ENCODE peak calls at places on chromosomes 5 and 9, in eight cellular contexts. K is colonic mucosa, S is A549, P is spleen, J is gastrocnemius medialis, H is HCT116, E is pancreas, U is GM23248. X is an unnamed sample. For H3K4me1 and H3K9me3, the result is how much of the 10 kb centered on the place peaks cover.

GRCh38 chr9:133509179-133510083 is 15.3 kb downstream of the MYMK start:
- DNase-seq in K (peak), S (no peak), P (no peak), J (no peak), H (no peak), E (no peak), U (no peak), X (peak)

GRCh38 chr5:122421379-122422081 is 109.5 kb downstream of the SNCAIP start:
- DNase-seq in K (no peak), S (no peak), P (no peak), J (no peak), H (no peak), E (no peak), U (no peak), X (peak)

GRCh38 chr9:6428940-6429889 is 16.2 kb downstream of the UHRF2 start:
- DNase-seq in K (no peak), S (no peak), P (peak), J (no peak), H (no peak), E (no peak), U (no peak), X (peak)

GRCh38 chr9:2208991-2209390 is 193.8 kb downstream of the SMARCA2 start:
- DNase-seq in K (no peak), S (no peak), P (no peak), J (no peak), H (no peak), E (no peak), U (no peak), X (no peak)

GRCh38 chr9:99234618-99235017 is 12.5 kb downstream of the SEC61B start:
- DNase-seq in K (no peak), S (no peak), P (no peak), J (peak), H (no peak), E (no peak), U (no peak), X (no peak)

GRCh38 chr9:136626740-136627642 is 35.7 kb upstream of the EGFL7 start:
- DNase-seq in K (peak), S (peak), P (no peak), J (no peak), H (no peak), E (peak), U (peak), X (peak)

GRCh38 chr9:36948051-36948450 is 86.0 kb downstream of the PAX5 start:
- DNase-seq in K (no peak), S (no peak), P (no peak), J (no peak), H (no peak), E (no peak), U (no peak), X (no peak)

GRCh38 chr9:90642570-90643539 is at the start of gene DIRAS2:
- DNase-seq in K (peak), S (peak), P (peak), J (no peak), H (peak), E (peak), U (peak), X (peak)

GRCh38 chr5:172816887-172817418 is 17.1 kb upstream of the ERGIC1 start:
- DNase-seq in K (no peak), S (peak), P (no peak), J (no peak), H (no peak), E (no peak), U (peak), X (no peak)

GRCh38 chr5:20555034-20555433 is 567.0 kb upstream of the CDH18 start:
- DNase-seq in K (no peak), S (no peak), P (no peak), J (no peak), H (no peak), E (no peak), U (no peak), X (no peak)

GRCh38 chr9:37264539-37264938 is 144.2 kb downstream of the ZCCHC7 start:
- DNase-seq in K (no peak), S (no peak), P (no peak), J (no peak), H (no peak), E (no peak), U (no peak), X (no peak)

GRCh38 chr5:35857606-35858205 is 1.0 kb downstream of the IL7R start:
- DNase-seq in K (no peak), S (no peak), P (no peak), J (no peak), H (no peak), E (no peak), U (peak), X (no peak)

GRCh38 chr9:91833878-91834255 is 116.2 kb downstream of the ROR2 start:
- DNase-seq in K (no peak), S (no peak), P (peak), J (no peak), H (no peak), E (no peak), U (no peak), X (no peak)

GRCh38 chr9:131833906-131834305 is 94.0 kb upstream of the RAPGEF1 start:
- DNase-seq in K (no peak), S (no peak), P (no peak), J (no peak), H (no peak), E (no peak), U (no peak), X (no peak)

GRCh38 chr5:170536498-170536897 is 32.7 kb downstream of the KCNIP1 start:
- DNase-seq in K (no peak), S (no peak), P (no peak), J (no peak), H (no peak), E (no peak), U (no peak), X (no peak)

GRCh38 chr5:76838481-76839261 is 11.1 kb upstream of the S100Z start:
- DNase-seq in K (peak), S (no peak), P (no peak), J (no peak), H (peak), E (no peak), U (peak), X (peak)

GRCh38 chr5:160036243-160036642 is 27.3 kb downstream of the TTC1 start:
- DNase-seq in K (no peak), S (no peak), P (no peak), J (no peak), H (no peak), E (no peak), U (no peak), X (no peak)

GRCh38 chr5:40288791-40289475 is 390.8 kb upstream of the PTGER4 start:
- DNase-seq in K (no peak), S (no peak), P (no peak), J (no peak), H (no peak), E (no peak), U (peak), X (peak)

GRCh38 chr5:139828207-139828895 is 32.7 kb downstream of the PSD2 start:
- DNase-seq in K (no peak), S (no peak), P (peak), J (no peak), H (no peak), E (no peak), U (no peak), X (no peak)

GRCh38 chr5:11758321-11758720 is 145.9 kb downstream of the CTNND2 start:
- DNase-seq in K (no peak), S (no peak), P (no peak), J (no peak), H (no peak), E (no peak), U (no peak), X (no peak)

GRCh38 chr5:139246394-139246793 is 47.1 kb upstream of the MATR3 start:
- DNase-seq in K (no peak), S (no peak), P (peak), J (no peak), H (no peak), E (no peak), U (peak), X (no peak)

GRCh38 chr5:36606437-36607113 is at the start of gene SLC1A3:
- DNase-seq in K (peak), S (peak), P (peak), J (peak), H (peak), E (peak), U (peak), X (peak)

GRCh38 chr5:144368556-144368955 is 197.9 kb downstream of the KCTD16 start:
- DNase-seq in K (no peak), S (no peak), P (no peak), J (no peak), H (no peak), E (no peak), U (peak), X (peak)

DNA sequence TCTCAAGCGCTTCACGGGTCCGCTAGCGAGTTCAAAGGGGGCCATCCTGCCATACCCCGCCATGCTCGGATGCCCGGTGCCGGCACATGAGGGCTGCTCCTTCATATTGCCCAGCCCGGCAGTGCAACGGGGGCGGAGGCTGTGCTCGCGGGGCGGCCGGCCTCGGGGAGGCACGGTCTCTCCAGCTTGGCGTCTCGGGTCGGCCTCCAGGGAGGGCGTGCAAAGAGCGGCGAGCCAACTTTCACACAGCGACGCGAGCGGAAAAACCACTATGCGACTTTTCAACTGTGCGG is 456.1 kb downstream of the RAB3C start:
- DNase-seq in K (no peak), S (no peak), P (no peak), J (no peak), H (no peak), E (no peak), U (peak), X (no peak)
- H3K4me3 ChIP-seq in K (peak), S (peak), P (peak), J (peak), H (peak), E (peak), U (peak), X (peak)

DNA sequence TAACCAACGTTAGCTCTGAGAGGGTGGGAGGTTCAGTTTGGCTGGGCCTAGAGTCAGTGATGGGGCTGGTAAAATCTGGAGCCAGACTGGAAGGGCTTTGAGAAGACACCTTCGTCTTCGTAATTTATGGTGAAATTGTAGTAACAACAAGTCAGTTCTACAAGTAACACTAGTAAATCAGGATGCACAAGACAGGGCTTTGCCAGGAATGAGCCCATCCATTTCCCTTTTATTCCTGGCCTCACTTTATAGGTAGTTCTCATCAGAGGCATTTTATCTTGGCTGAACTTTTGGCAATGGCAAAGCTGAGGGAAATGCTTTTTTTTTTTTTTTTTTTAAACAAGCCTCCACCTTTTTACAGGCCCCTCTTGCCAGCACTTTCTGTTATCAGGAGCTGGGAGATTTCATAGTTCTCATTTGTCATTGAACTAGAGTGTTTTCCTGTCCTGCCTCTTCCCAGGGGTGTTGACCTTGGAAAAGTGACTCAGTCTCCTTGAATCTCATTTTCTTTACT is 110.5 kb upstream of the KLF4 start:
- DNase-seq in K (peak), S (no peak), P (no peak), J (no peak), H (no peak), E (no peak), U (no peak), X (peak)
- H3K4me1 ChIP-seq in K (under half), S (under half), P (under half), J (under half), H (under half), E (under half), U (under half), X (under half)

GRCh38 chr5:178989311-178989710 is 5.8 kb downstream of the GRM6 start:
- DNase-seq in K (no peak), S (no peak), P (peak), J (no peak), H (no peak), E (no peak), U (no peak), X (no peak)
- H3K9me3 ChIP-seq in K (under half), S (under half), P (half or more), J (under half), H (under half), E (under half), U (under half), X (under half)

GRCh38 chr9:130694205-130694604 is 625 bp downstream of the EXOSC2 start:
- DNase-seq in K (no peak), S (no peak), P (no peak), J (no peak), H (no peak), E (no peak), U (peak), X (no peak)

GRCh38 chr9:130693101-130693425 is 517 bp upstream of the EXOSC2 start:
- DNase-seq in K (no peak), S (no peak), P (no peak), J (no peak), H (no peak), E (no peak), U (no peak), X (no peak)

GRCh38 chr9:130689937-130690700 is 3.5 kb upstream of the EXOSC2 start:
- DNase-seq in K (peak), S (peak), P (no peak), J (peak), H (peak), E (no peak), U (peak), X (peak)

GRCh38 chr9:130693426-130694191 is at the start of gene EXOSC2:
- DNase-seq in K (peak), S (peak), P (peak), J (peak), H (peak), E (peak), U (peak), X (peak)

DNA sequence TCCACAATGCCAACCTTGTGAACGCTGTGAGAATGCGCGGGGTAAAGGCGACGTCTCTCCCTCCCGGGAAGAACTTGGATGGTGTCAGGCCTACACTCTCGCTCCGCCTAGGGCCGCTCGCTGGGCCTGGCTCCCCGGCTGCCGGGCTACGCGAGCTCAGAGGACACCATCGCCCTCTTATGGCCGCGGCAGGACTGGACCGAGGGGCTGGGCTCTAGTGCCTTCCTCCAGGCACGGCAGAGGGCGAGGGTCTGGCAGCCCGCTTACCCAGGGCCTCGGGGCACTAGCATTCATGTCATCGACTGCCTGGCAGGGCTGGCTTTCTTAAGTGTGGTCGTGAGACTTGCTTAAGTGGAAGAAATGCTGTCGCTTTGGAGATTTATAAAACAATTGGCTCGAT is 1.2 kb upstream of the EXOSC2 start:
- DNase-seq in K (no peak), S (no peak), P (peak), J (no peak), H (no peak), E (no peak), U (peak), X (no peak)
- H3K4me3 ChIP-seq in K (no peak), S (no peak), P (no peak), J (no peak), H (no peak), E (no peak), U (no peak), X (no peak)

GRCh38 chr9:93577940-93578682 is 1.7 kb downstream of the PHF2 start:
- DNase-seq in K (no peak), S (no peak), P (no peak), J (no peak), H (no peak), E (no peak), U (peak), X (no peak)
- H3K4me1 ChIP-seq in K (under half), S (under half), P (half or more), J (half or more), H (under half), E (under half), U (under half), X (under half)